ENCODE peak calls at places on chromosomes 2 and 18, in ten cellular contexts. X is sigmoid colon, E is K562, M is ovary, N is right lobe of liver, I is gastrocnemius medialis, O is HCT116, B is spleen, A is A549, Q is IMR-90. U is an unnamed sample. For H3K9me3, the result is how much of the 10 kb centered on the place peaks cover.

GRCh38 chr2:197871780-197872456 is 67.5 kb downstream of the PLCL1 start:
- DNase-seq in X (no peak), E (no peak), M (no peak), N (no peak), I (no peak), O (no peak), B (no peak), A (no peak), Q (no peak), U (no peak)

GRCh38 chr2:8840475-8841091 is 3.2 kb upstream of the KIDINS220 start:
- DNase-seq in X (no peak), E (peak), M (no peak), N (no peak), I (no peak), O (no peak), B (no peak), A (no peak), Q (no peak), U (no peak)

GRCh38 chr2:179495315-179495714 is 230.7 kb upstream of the SESTD1 start:
- DNase-seq in X (no peak), E (no peak), M (no peak), N (no peak), I (no peak), O (no peak), B (no peak), A (no peak), Q (no peak), U (no peak)

GRCh38 chr18:47658498-47658897 is 272.0 kb downstream of the SMAD2 start:
- DNase-seq in X (no peak), E (no peak), M (no peak), N (no peak), I (no peak), O (no peak), B (no peak), A (no peak), Q (no peak), U (no peak)

GRCh38 chr2:97907667-97908066 is 88.1 kb downstream of the TMEM131 start:
- DNase-seq in X (no peak), E (no peak), M (no peak), N (no peak), I (no peak), O (no peak), B (no peak), A (no peak), Q (no peak), U (no peak)

GRCh38 chr2:240184198-240184590 is 43.7 kb upstream of the OTOS start:
- DNase-seq in X (peak), E (no peak), M (no peak), N (no peak), I (no peak), O (no peak), B (peak), A (no peak), Q (no peak), U (no peak)

GRCh38 chr2:42653039-42653438 is 84.6 kb downstream of the MTA3 start:
- DNase-seq in X (no peak), E (no peak), M (no peak), N (no peak), I (no peak), O (no peak), B (no peak), A (no peak), Q (no peak), U (no peak)

GRCh38 chr2:134411828-134412638 is 158.2 kb downstream of the MGAT5 start:
- DNase-seq in X (peak), E (peak), M (peak), N (peak), I (peak), O (peak), B (peak), A (peak), Q (peak), U (peak)

GRCh38 chr2:238141541-238142318 is 3.3 kb downstream of the KLHL30 start:
- DNase-seq in X (no peak), E (no peak), M (no peak), N (no peak), I (peak), O (peak), B (no peak), A (peak), Q (no peak), U (peak)

GRCh38 chr2:177908182-177908581 is 164.4 kb downstream of the PDE11A start:
- DNase-seq in X (no peak), E (peak), M (no peak), N (no peak), I (no peak), O (no peak), B (no peak), A (no peak), Q (peak), U (no peak)

GRCh38 chr18:69897397-69898108 is 50.1 kb downstream of the CD226 start:
- DNase-seq in X (no peak), E (no peak), M (no peak), N (no peak), I (no peak), O (no peak), B (no peak), A (no peak), Q (no peak), U (no peak)

GRCh38 chr2:240595381-240596079 is 9.0 kb downstream of the CAPN10 start:
- DNase-seq in X (peak), E (peak), M (peak), N (no peak), I (peak), O (no peak), B (peak), A (peak), Q (no peak), U (peak)

GRCh38 chr2:45895477-45895876 is 244.0 kb downstream of the PRKCE start:
- DNase-seq in X (no peak), E (no peak), M (no peak), N (no peak), I (no peak), O (no peak), B (no peak), A (no peak), Q (peak), U (no peak)

GRCh38 chr2:234606906-234607305 is 110.0 kb upstream of the ARL4C start:
- DNase-seq in X (no peak), E (no peak), M (no peak), N (no peak), I (no peak), O (no peak), B (no peak), A (no peak), Q (peak), U (no peak)

GRCh38 chr2:68774569-68775271 is 40.1 kb downstream of the ARHGAP25 start:
- DNase-seq in X (peak), E (peak), M (peak), N (peak), I (peak), O (no peak), B (peak), A (no peak), Q (peak), U (peak)

GRCh38 chr2:148132400-148132799 is 111.5 kb downstream of the MBD5 start:
- DNase-seq in X (no peak), E (no peak), M (no peak), N (no peak), I (no peak), O (no peak), B (no peak), A (no peak), Q (peak), U (no peak)

GRCh38 chr2:38194751-38195150 is 118.8 kb upstream of the CYP1B1 start:
- DNase-seq in X (no peak), E (no peak), M (no peak), N (no peak), I (no peak), O (no peak), B (no peak), A (no peak), Q (no peak), U (no peak)

GRCh38 chr2:215521031-215521430 is 85.2 kb upstream of the FN1 start:
- DNase-seq in X (no peak), E (no peak), M (no peak), N (no peak), I (no peak), O (no peak), B (no peak), A (no peak), Q (no peak), U (no peak)

GRCh38 chr2:26178746-26179436 is 6.0 kb downstream of the GAREM2 start:
- DNase-seq in X (no peak), E (peak), M (peak), N (peak), I (no peak), O (no peak), B (peak), A (no peak), Q (no peak), U (peak)

GRCh38 chr18:62505669-62506494 is 16.9 kb upstream of the ZCCHC2 start:
- DNase-seq in X (no peak), E (no peak), M (no peak), N (no peak), I (no peak), O (no peak), B (peak), A (no peak), Q (no peak), U (no peak)

GRCh38 chr2:171436307-171436706 is 2.3 kb downstream of the DCAF17 start:
- DNase-seq in X (no peak), E (no peak), M (no peak), N (no peak), I (no peak), O (no peak), B (no peak), A (peak), Q (peak), U (no peak)

GRCh38 chr2:33246432-33246831 is 230.0 kb upstream of the RASGRP3 start:
- DNase-seq in X (no peak), E (no peak), M (no peak), N (no peak), I (peak), O (no peak), B (no peak), A (no peak), Q (no peak), U (peak)

GRCh38 chr2:205288681-205289080 is 393.6 kb upstream of the NRP2 start:
- DNase-seq in X (no peak), E (no peak), M (no peak), N (no peak), I (no peak), O (no peak), B (no peak), A (no peak), Q (no peak), U (no peak)

GRCh38 chr18:10353791-10354190 is 100.6 kb upstream of the APCDD1 start:
- DNase-seq in X (no peak), E (no peak), M (no peak), N (no peak), I (no peak), O (no peak), B (no peak), A (no peak), Q (peak), U (no peak)

GRCh38 chr2:27776097-27776496 is 4.6 kb downstream of the MRPL33 start:
- DNase-seq in X (peak), E (no peak), M (peak), N (no peak), I (peak), O (no peak), B (no peak), A (no peak), Q (peak), U (no peak)

GRCh38 chr2:125581561-125581960 is 1074.4 kb upstream of the GYPC start:
- DNase-seq in X (no peak), E (no peak), M (no peak), N (no peak), I (no peak), O (no peak), B (no peak), A (no peak), Q (no peak), U (no peak)

GRCh38 chr2:6943971-6944370 is 26.8 kb downstream of the RNF144A start:
- DNase-seq in X (no peak), E (no peak), M (no peak), N (no peak), I (no peak), O (no peak), B (no peak), A (no peak), Q (no peak), U (no peak)

GRCh38 chr2:229591611-229592010 is 122.7 kb downstream of the DNER start:
- DNase-seq in X (no peak), E (no peak), M (no peak), N (no peak), I (no peak), O (no peak), B (no peak), A (no peak), Q (no peak), U (no peak)

GRCh38 chr18:75538727-75539126 is 111.2 kb upstream of the SMIM21 start:
- DNase-seq in X (no peak), E (no peak), M (no peak), N (no peak), I (no peak), O (no peak), B (no peak), A (no peak), Q (peak), U (no peak)

GRCh38 chr2:22795467-22795866 is 589.5 kb upstream of the KLHL29 start:
- DNase-seq in X (no peak), E (no peak), M (no peak), N (no peak), I (no peak), O (no peak), B (no peak), A (no peak), Q (no peak), U (no peak)

GRCh38 chr18:79950440-79951341 is 762 bp downstream of the SLC66A2 start:
- DNase-seq in X (peak), E (peak), M (peak), N (peak), I (no peak), O (no peak), B (peak), A (no peak), Q (peak), U (no peak)

GRCh38 chr2:173749315-173749714 is 215.9 kb downstream of the SP3 start:
- DNase-seq in X (no peak), E (no peak), M (no peak), N (no peak), I (no peak), O (peak), B (no peak), A (peak), Q (peak), U (no peak)

GRCh38 chr2:234974501-234975385 is 22.9 kb downstream of the SH3BP4 start:
- DNase-seq in X (no peak), E (no peak), M (no peak), N (no peak), I (peak), O (no peak), B (no peak), A (no peak), Q (peak), U (no peak)

GRCh38 chr2:24435391-24436316 is 55.4 kb upstream of the NCOA1 start:
- DNase-seq in X (peak), E (no peak), M (peak), N (no peak), I (peak), O (no peak), B (no peak), A (no peak), Q (peak), U (peak)

GRCh38 chr2:105396254-105397024 is 2.4 kb downstream of the FHL2 start:
- DNase-seq in X (peak), E (peak), M (no peak), N (peak), I (peak), O (peak), B (no peak), A (peak), Q (peak), U (no peak)

GRCh38 chr2:199495147-199495546 is 37.4 kb upstream of the SATB2 start:
- DNase-seq in X (no peak), E (no peak), M (no peak), N (no peak), I (no peak), O (no peak), B (no peak), A (no peak), Q (no peak), U (no peak)

GRCh38 chr18:4847066-4847465 is 350.0 kb downstream of the AKAIN1 start:
- DNase-seq in X (no peak), E (no peak), M (no peak), N (no peak), I (no peak), O (no peak), B (no peak), A (no peak), Q (no peak), U (no peak)

GRCh38 chr2:238895901-238896600 is 48.2 kb downstream of the TWIST2 start:
- DNase-seq in X (peak), E (no peak), M (peak), N (no peak), I (peak), O (no peak), B (peak), A (no peak), Q (peak), U (peak)

GRCh38 chr2:204356128-204356527 is 189.1 kb upstream of the PARD3B start:
- DNase-seq in X (no peak), E (no peak), M (no peak), N (no peak), I (no peak), O (no peak), B (no peak), A (no peak), Q (no peak), U (no peak)

GRCh38 chr2:64295326-64296149 is 151.3 kb upstream of the PELI1 start:
- DNase-seq in X (no peak), E (no peak), M (no peak), N (no peak), I (no peak), O (no peak), B (no peak), A (no peak), Q (no peak), U (no peak)

DNA sequence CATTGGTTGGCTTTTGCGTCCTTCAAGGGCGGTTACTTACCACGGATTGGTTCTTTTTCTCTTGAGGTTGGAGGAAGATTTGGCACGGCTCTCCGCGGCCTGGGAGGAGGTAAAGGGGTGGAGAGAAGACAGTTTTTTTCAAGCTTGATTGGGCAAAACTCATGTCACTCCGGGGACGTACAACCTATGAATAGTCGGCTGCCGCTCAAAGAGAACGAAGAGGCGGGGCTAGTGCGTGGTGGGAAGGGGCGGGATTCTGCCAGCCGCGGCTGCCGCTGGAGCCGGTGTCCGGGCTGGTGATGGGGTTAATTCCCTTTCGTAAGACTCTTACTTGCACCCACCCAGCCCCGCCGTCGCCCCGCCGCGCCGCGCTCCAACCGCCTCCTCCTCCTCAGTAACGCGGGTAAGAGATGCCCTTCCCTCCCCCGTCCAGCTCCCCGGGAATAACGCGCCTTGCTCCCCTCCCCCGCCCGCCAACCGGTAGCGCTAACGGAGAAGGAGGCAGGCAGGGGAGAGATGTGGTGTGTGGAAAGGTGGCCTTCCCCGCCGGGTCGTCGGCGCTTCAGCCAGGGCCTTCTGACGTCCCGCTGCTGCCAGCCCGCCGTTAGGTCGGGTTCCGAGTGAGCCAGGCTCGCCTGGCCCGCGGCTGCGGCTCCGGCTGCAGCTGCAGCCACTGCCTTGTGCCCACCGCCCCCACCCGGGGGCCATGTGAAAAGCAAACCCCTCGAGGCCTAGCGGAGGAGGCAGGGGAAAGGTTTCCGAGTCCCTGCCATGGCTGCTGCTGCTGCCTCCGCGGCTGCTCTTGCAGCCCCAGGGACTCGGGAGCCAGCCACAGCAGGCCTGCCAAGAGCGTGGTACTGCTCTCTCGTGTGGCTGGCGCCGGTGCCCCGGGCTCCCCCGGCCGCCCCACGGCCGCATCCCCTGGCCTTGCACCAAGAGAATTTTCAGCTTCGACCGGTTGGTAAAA is at the start of gene R3HDM1:
- DNase-seq in X (peak), E (peak), M (peak), N (peak), I (peak), O (peak), B (peak), A (peak), Q (peak), U (peak)
- TF ChIP-seq CTCF in X (no peak), E (no peak), M (no peak), N (no peak), I (no peak), O (no peak), B (no peak), A (peak), Q (peak), U (no peak)

GRCh38 chr2:70140978-70141753 is 49.7 kb downstream of the C2orf42 start:
- DNase-seq in X (peak), E (peak), M (peak), N (peak), I (peak), O (peak), B (peak), A (peak), Q (peak), U (peak)
- TF ChIP-seq POLR2A in X (peak), E (no peak), M (no peak), N (peak), I (no peak), O (no peak), B (peak), A (no peak), Q (peak), U (peak)

DNA sequence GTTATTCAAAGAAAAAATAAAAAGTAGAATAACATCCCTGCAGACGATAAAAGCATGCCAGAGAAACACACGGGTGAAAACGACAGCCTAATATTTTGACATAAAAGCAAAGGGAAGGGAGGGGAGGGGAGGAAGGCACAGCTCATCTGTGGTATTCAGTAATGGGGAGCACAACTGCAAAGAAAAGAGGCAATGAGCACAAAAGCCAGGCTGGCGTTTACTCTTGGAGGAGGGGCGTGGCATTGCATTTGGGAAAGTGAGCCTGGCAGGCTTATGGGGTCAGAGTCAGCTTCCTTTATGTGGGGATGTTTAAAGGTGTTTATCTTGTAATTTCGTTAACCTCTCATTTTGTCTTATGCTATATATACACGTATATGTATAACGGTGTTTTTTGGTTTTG is 53.2 kb downstream of the STEAP3 start:
- DNase-seq in X (no peak), E (no peak), M (no peak), N (no peak), I (no peak), O (no peak), B (no peak), A (no peak), Q (no peak), U (no peak)
- H3K9me3 ChIP-seq in X (under half), E (under half), M (under half), N (under half), I (under half), O (under half), B (under half), A (under half), Q (under half), U (under half)

GRCh38 chr2:169673106-169673505 is 21.1 kb downstream of the CFAP210 start:
- DNase-seq in X (no peak), E (no peak), M (no peak), N (no peak), I (no peak), O (no peak), B (no peak), A (no peak), Q (no peak), U (no peak)

GRCh38 chr2:169676850-169677249 is 17.4 kb downstream of the CFAP210 start:
- DNase-seq in X (no peak), E (no peak), M (no peak), N (no peak), I (no peak), O (no peak), B (no peak), A (no peak), Q (no peak), U (no peak)

GRCh38 chr2:169673921-169674320 is 20.3 kb downstream of the CFAP210 start:
- DNase-seq in X (no peak), E (no peak), M (no peak), N (no peak), I (no peak), O (no peak), B (no peak), A (no peak), Q (no peak), U (no peak)

GRCh38 chr2:169672403-169672802 is 21.8 kb downstream of the CFAP210 start:
- DNase-seq in X (no peak), E (no peak), M (no peak), N (no peak), I (no peak), O (no peak), B (no peak), A (no peak), Q (no peak), U (no peak)

GRCh38 chr2:169676357-169676756 is 17.8 kb downstream of the CFAP210 start:
- DNase-seq in X (no peak), E (no peak), M (no peak), N (no peak), I (no peak), O (no peak), B (no peak), A (no peak), Q (no peak), U (no peak)
- TF ChIP-seq CTCF in X (no peak), E (no peak), M (no peak), N (peak), I (no peak), O (peak), B (no peak), A (no peak), Q (no peak), U (no peak)

U was measured in thyroid gland.